ENCODE peak calls at places on chromosomes 7 and 10, in six cellular contexts. X is HT1080; J is heart right ventricle; G is astrocyte; E is SK-N-MC; Y is stimulated activated effector memory CD8-positive, alpha-beta T cell treated with anti-CD3 and anti-CD28 coated beads, Interleukin-12 subunit alpha, Interleukin-12 subunit beta, amount 100 ng/mL, for 72 hours. Z is an unnamed sample.

GRCh38 chr7:150481207-150481920 is 30.9 kb downstream of the GIMAP8 start:
- DNase-seq in X (no peak), J (no peak), G (no peak), E (no peak), Y (peak; percentile 26), Z (no peak)

GRCh38 chr7:101172005-101172853 is 6.9 kb upstream of the VGF start:
- DNase-seq in X (no peak), J (no peak), G (no peak), E (no peak), Y (no peak), Z (no peak)

GRCh38 chr7:67618569-67619543 is 622.2 kb downstream of the TYW1 start:
- DNase-seq in X (no peak), J (peak; percentile 35), G (no peak), E (no peak), Y (no peak), Z (peak; percentile 34)

GRCh38 chr7:13879994-13880686 is 109.3 kb downstream of the ETV1 start:
- DNase-seq in X (peak; percentile 76), J (no peak), G (peak; percentile 81), E (no peak), Y (no peak), Z (no peak)

GRCh38 chr7:44183386-44183785 is 5.9 kb downstream of the GCK start:
- DNase-seq in X (no peak), J (no peak), G (no peak), E (no peak), Y (no peak), Z (no peak)

GRCh38 chr10:88227342-88228018 is 355.6 kb downstream of the RNLS start:
- DNase-seq in X (no peak), J (peak; percentile 59), G (peak; percentile 28), E (no peak), Y (no peak), Z (peak; percentile 23)

GRCh38 chr10:43691503-43691902 is 42.8 kb upstream of the ZNF32 start:
- DNase-seq in X (no peak), J (no peak), G (no peak), E (no peak), Y (no peak), Z (no peak)

GRCh38 chr10:125129076-125129458 is 31.3 kb downstream of the CTBP2 start:
- DNase-seq in X (no peak), J (no peak), G (no peak), E (no peak), Y (no peak), Z (no peak)

GRCh38 chr7:107596881-107597581 is 17.0 kb downstream of the BCAP29 start:
- DNase-seq in X (no peak), J (no peak), G (no peak), E (no peak), Y (no peak), Z (no peak)

GRCh38 chr7:112743811-112744210 is 46.4 kb downstream of the TMEM168 start:
- DNase-seq in X (no peak), J (no peak), G (no peak), E (peak; percentile 10), Y (no peak), Z (no peak)

GRCh38 chr7:114392686-114393085 is 21.9 kb upstream of the FOXP2 start:
- DNase-seq in X (peak; percentile 65), J (no peak), G (peak; percentile 55), E (no peak), Y (no peak), Z (no peak)

GRCh38 chr7:43771567-43771966 is 13.1 kb downstream of the BLVRA start:
- DNase-seq in X (no peak), J (no peak), G (no peak), E (no peak), Y (no peak), Z (no peak)

GRCh38 chr7:87156709-87157108 is 4.5 kb downstream of the DMTF1 start:
- DNase-seq in X (no peak), J (no peak), G (peak; percentile 45), E (no peak), Y (no peak), Z (no peak)

GRCh38 chr7:111650456-111650999 is 88.2 kb upstream of the IMMP2L start:
- DNase-seq in X (peak; percentile 49), J (no peak), G (no peak), E (no peak), Y (no peak), Z (no peak)

GRCh38 chr7:45865594-45866410 is 7.1 kb downstream of the CCDC201 start:
- DNase-seq in X (no peak), J (no peak), G (no peak), E (no peak), Y (no peak), Z (no peak)

GRCh38 chr7:30645661-30646060 is 36.6 kb downstream of the CRHR2 start:
- DNase-seq in X (no peak), J (no peak), G (no peak), E (no peak), Y (no peak), Z (no peak)

GRCh38 chr7:147818338-147818737 is 772.2 kb upstream of the C7orf33 start:
- DNase-seq in X (no peak), J (no peak), G (no peak), E (no peak), Y (no peak), Z (no peak)

GRCh38 chr10:99873846-99874245 is 91.4 kb downstream of the ABCC2 start:
- DNase-seq in X (no peak), J (no peak), G (no peak), E (no peak), Y (no peak), Z (no peak)

GRCh38 chr10:124138195-124138882 is 44.9 kb upstream of the CHST15 start:
- DNase-seq in X (no peak), J (no peak), G (peak; percentile 92), E (no peak), Y (no peak), Z (peak; percentile 39)

GRCh38 chr7:114944742-114945625 is 23.1 kb downstream of the MDFIC start:
- DNase-seq in X (no peak), J (peak; percentile 76), G (peak; percentile 93), E (no peak), Y (no peak), Z (peak; percentile 53)

GRCh38 chr7:2651847-2652735 is 20.3 kb downstream of the TTYH3 start:
- DNase-seq in X (no peak), J (no peak), G (no peak), E (no peak), Y (no peak), Z (no peak)

GRCh38 chr7:130965515-130965914 is 231.5 kb upstream of the KLF14 start:
- DNase-seq in X (no peak), J (no peak), G (no peak), E (no peak), Y (no peak), Z (no peak)

Z was measured in tibial nerve.